ENCODE peak calls at places on chromosomes 16 and 17, in seven cellular contexts. One of them, this sample, is unnamed.

GRCh38 chr17:76384987-76385891 is 830 bp downstream of the SPHK1 start:
- DNase-seq in brain microvascular endothelial cell: peak
- DNase-seq in tibial artery: peak
- DNase-seq in sigmoid colon: peak
- DNase-seq in bronchial epithelial cell: peak
- DNase-seq in CD8-positive, alpha-beta memory T cell: peak
- DNase-seq in cardiac fibroblast: peak
- DNase-seq in this sample: no peak

GRCh38 chr17:60036796-60037677 is 41.7 kb downstream of the HEATR6 start:
- DNase-seq in brain microvascular endothelial cell: peak
- DNase-seq in tibial artery: peak
- DNase-seq in sigmoid colon: peak
- DNase-seq in bronchial epithelial cell: peak
- DNase-seq in CD8-positive, alpha-beta memory T cell: peak
- DNase-seq in cardiac fibroblast: peak
- DNase-seq in this sample: peak

GRCh38 chr17:7313028-7313889 is 1.9 kb downstream of the GPS2 start:
- DNase-seq in brain microvascular endothelial cell: no peak
- DNase-seq in tibial artery: no peak
- DNase-seq in sigmoid colon: no peak
- DNase-seq in bronchial epithelial cell: no peak
- DNase-seq in CD8-positive, alpha-beta memory T cell: no peak
- DNase-seq in cardiac fibroblast: no peak
- DNase-seq in this sample: no peak

GRCh38 chr16:736936-737481 is 3.8 kb downstream of the CIAO3 start:
- DNase-seq in brain microvascular endothelial cell: no peak
- DNase-seq in tibial artery: no peak
- DNase-seq in sigmoid colon: no peak
- DNase-seq in bronchial epithelial cell: no peak
- DNase-seq in CD8-positive, alpha-beta memory T cell: no peak
- DNase-seq in cardiac fibroblast: no peak
- DNase-seq in this sample: no peak

GRCh38 chr16:57955572-57955971 is 15.4 kb downstream of the CNGB1 start:
- DNase-seq in brain microvascular endothelial cell: no peak
- DNase-seq in tibial artery: no peak
- DNase-seq in sigmoid colon: no peak
- DNase-seq in bronchial epithelial cell: peak
- DNase-seq in CD8-positive, alpha-beta memory T cell: no peak
- DNase-seq in cardiac fibroblast: no peak
- DNase-seq in this sample: no peak

GRCh38 chr16:59698341-59698979 is 964.3 kb upstream of the GOT2 start:
- DNase-seq in brain microvascular endothelial cell: peak
- DNase-seq in tibial artery: no peak
- DNase-seq in sigmoid colon: no peak
- DNase-seq in bronchial epithelial cell: peak
- DNase-seq in CD8-positive, alpha-beta memory T cell: no peak
- DNase-seq in cardiac fibroblast: peak
- DNase-seq in this sample: peak

GRCh38 chr16:7511549-7512260 is 179.1 kb downstream of the RBFOX1 start:
- DNase-seq in brain microvascular endothelial cell: no peak
- DNase-seq in tibial artery: no peak
- DNase-seq in sigmoid colon: no peak
- DNase-seq in bronchial epithelial cell: no peak
- DNase-seq in CD8-positive, alpha-beta memory T cell: no peak
- DNase-seq in cardiac fibroblast: no peak
- DNase-seq in this sample: no peak

GRCh38 chr16:55465077-55465896 is 13.7 kb upstream of the MMP2 start:
- DNase-seq in brain microvascular endothelial cell: peak
- DNase-seq in tibial artery: peak
- DNase-seq in sigmoid colon: peak
- DNase-seq in bronchial epithelial cell: peak
- DNase-seq in CD8-positive, alpha-beta memory T cell: peak
- DNase-seq in cardiac fibroblast: peak
- DNase-seq in this sample: peak

GRCh38 chr16:73743665-73744496 is 552.7 kb upstream of the PSMD7 start:
- DNase-seq in brain microvascular endothelial cell: no peak
- DNase-seq in tibial artery: no peak
- DNase-seq in sigmoid colon: no peak
- DNase-seq in bronchial epithelial cell: no peak
- DNase-seq in CD8-positive, alpha-beta memory T cell: no peak
- DNase-seq in cardiac fibroblast: no peak
- DNase-seq in this sample: no peak

GRCh38 chr17:75695141-75695829 is 26.0 kb upstream of the ITGB4 start:
- DNase-seq in brain microvascular endothelial cell: no peak
- DNase-seq in tibial artery: no peak
- DNase-seq in sigmoid colon: no peak
- DNase-seq in bronchial epithelial cell: peak
- DNase-seq in CD8-positive, alpha-beta memory T cell: no peak
- DNase-seq in cardiac fibroblast: no peak
- DNase-seq in this sample: no peak

GRCh38 chr16:64589836-64590235 is 532.0 kb downstream of the CDH11 start:
- DNase-seq in brain microvascular endothelial cell: peak
- DNase-seq in tibial artery: no peak
- DNase-seq in sigmoid colon: no peak
- DNase-seq in bronchial epithelial cell: peak
- DNase-seq in CD8-positive, alpha-beta memory T cell: no peak
- DNase-seq in cardiac fibroblast: peak
- DNase-seq in this sample: no peak

GRCh38 chr16:75304521-75305363 is 53.3 kb upstream of the BCAR1 start:
- DNase-seq in brain microvascular endothelial cell: peak
- DNase-seq in tibial artery: peak
- DNase-seq in sigmoid colon: peak
- DNase-seq in bronchial epithelial cell: peak
- DNase-seq in CD8-positive, alpha-beta memory T cell: no peak
- DNase-seq in cardiac fibroblast: peak
- DNase-seq in this sample: peak

GRCh38 chr17:55722742-55723487 is at the start of gene TMEM100:
- DNase-seq in brain microvascular endothelial cell: peak
- DNase-seq in tibial artery: peak
- DNase-seq in sigmoid colon: peak
- DNase-seq in bronchial epithelial cell: no peak
- DNase-seq in CD8-positive, alpha-beta memory T cell: no peak
- DNase-seq in cardiac fibroblast: peak
- DNase-seq in this sample: peak

GRCh38 chr17:75239778-75240393 is 21.5 kb downstream of the GGA3 start:
- DNase-seq in brain microvascular endothelial cell: no peak
- DNase-seq in tibial artery: no peak
- DNase-seq in sigmoid colon: no peak
- DNase-seq in bronchial epithelial cell: no peak
- DNase-seq in CD8-positive, alpha-beta memory T cell: no peak
- DNase-seq in cardiac fibroblast: no peak
- DNase-seq in this sample: no peak

GRCh38 chr16:88777801-88778415 is 7.1 kb downstream of the PIEZO1 start:
- DNase-seq in brain microvascular endothelial cell: no peak
- DNase-seq in tibial artery: no peak
- DNase-seq in sigmoid colon: no peak
- DNase-seq in bronchial epithelial cell: no peak
- DNase-seq in CD8-positive, alpha-beta memory T cell: no peak
- DNase-seq in cardiac fibroblast: no peak
- DNase-seq in this sample: no peak

GRCh38 chr17:231966-232807 is 50.7 kb upstream of the DOC2B start:
- DNase-seq in brain microvascular endothelial cell: no peak
- DNase-seq in tibial artery: no peak
- DNase-seq in sigmoid colon: peak
- DNase-seq in bronchial epithelial cell: no peak
- DNase-seq in CD8-positive, alpha-beta memory T cell: no peak
- DNase-seq in cardiac fibroblast: no peak
- DNase-seq in this sample: no peak

GRCh38 chr17:5509482-5509881 is 23.1 kb downstream of the MIS12 start:
- DNase-seq in brain microvascular endothelial cell: peak
- DNase-seq in tibial artery: no peak
- DNase-seq in sigmoid colon: no peak
- DNase-seq in bronchial epithelial cell: peak
- DNase-seq in CD8-positive, alpha-beta memory T cell: no peak
- DNase-seq in cardiac fibroblast: peak
- DNase-seq in this sample: no peak

GRCh38 chr16:473046-474043 is 47.9 kb downstream of the RAB11FIP3 start:
- DNase-seq in brain microvascular endothelial cell: no peak
- DNase-seq in tibial artery: no peak
- DNase-seq in sigmoid colon: no peak
- DNase-seq in bronchial epithelial cell: peak
- DNase-seq in CD8-positive, alpha-beta memory T cell: no peak
- DNase-seq in cardiac fibroblast: no peak
- DNase-seq in this sample: no peak

GRCh38 chr16:84992700-84993075 is 18.6 kb downstream of the ZDHHC7 start:
- DNase-seq in brain microvascular endothelial cell: no peak
- DNase-seq in tibial artery: no peak
- DNase-seq in sigmoid colon: no peak
- DNase-seq in bronchial epithelial cell: no peak
- DNase-seq in CD8-positive, alpha-beta memory T cell: no peak
- DNase-seq in cardiac fibroblast: peak
- DNase-seq in this sample: no peak

GRCh38 chr17:59762022-59762825 is 54.8 kb downstream of the VMP1 start:
- DNase-seq in brain microvascular endothelial cell: no peak
- DNase-seq in tibial artery: no peak
- DNase-seq in sigmoid colon: no peak
- DNase-seq in bronchial epithelial cell: peak
- DNase-seq in CD8-positive, alpha-beta memory T cell: no peak
- DNase-seq in cardiac fibroblast: peak
- DNase-seq in this sample: no peak

GRCh38 chr16:82011199-82011641 is at the start of gene SDR42E1:
- DNase-seq in brain microvascular endothelial cell: no peak
- DNase-seq in tibial artery: no peak
- DNase-seq in sigmoid colon: no peak
- DNase-seq in bronchial epithelial cell: peak
- DNase-seq in CD8-positive, alpha-beta memory T cell: peak
- DNase-seq in cardiac fibroblast: no peak
- DNase-seq in this sample: no peak
- H3K4me3 ChIP-seq in brain microvascular endothelial cell: peak
- H3K4me3 ChIP-seq in tibial artery: peak
- H3K4me3 ChIP-seq in sigmoid colon: peak
- H3K4me3 ChIP-seq in bronchial epithelial cell: peak
- H3K4me3 ChIP-seq in CD8-positive, alpha-beta memory T cell: peak
- H3K4me3 ChIP-seq in cardiac fibroblast: no peak
- H3K4me3 ChIP-seq in this sample: peak

DNA sequence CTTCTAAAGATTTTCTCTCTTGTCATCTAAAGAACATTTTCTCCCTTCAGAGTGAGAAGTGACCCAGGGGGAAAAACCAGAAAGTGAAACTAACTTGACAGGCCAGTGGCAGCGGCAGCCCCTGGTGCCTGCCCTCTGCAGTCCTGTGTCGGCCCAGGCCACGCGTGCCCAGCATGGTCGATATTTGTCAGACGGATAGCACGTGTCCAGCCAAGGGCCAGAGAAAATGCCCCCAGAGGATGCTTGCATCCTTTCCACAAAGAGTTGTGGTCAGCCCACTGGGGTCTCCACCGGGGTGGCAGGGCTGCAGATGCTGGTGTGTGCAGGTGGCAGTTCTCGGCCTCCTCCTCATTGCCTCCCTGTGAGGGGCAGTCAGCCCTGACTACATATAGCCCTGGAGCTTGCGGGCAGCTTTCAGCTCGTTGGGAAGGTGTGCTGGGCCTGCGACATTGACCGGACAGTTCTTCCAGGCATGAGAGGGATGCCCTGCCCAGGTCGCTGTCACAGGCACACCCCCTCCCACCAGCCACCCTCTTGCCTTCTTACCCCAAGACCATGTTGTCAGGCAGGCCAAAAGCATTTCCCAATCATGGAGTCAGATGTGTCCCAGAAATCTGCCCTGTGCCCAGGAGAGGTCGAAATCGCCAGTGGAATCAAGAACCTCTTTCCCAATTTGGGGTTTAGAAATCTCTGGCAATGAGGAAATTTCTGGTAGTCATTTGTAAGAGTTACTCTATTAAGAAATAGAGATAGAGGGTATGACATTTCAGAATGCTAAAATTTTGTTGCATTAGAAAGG is 176.9 kb downstream of the RAB11FIP4 start:
- DNase-seq in brain microvascular endothelial cell: no peak
- DNase-seq in tibial artery: peak
- DNase-seq in sigmoid colon: peak
- DNase-seq in bronchial epithelial cell: no peak
- DNase-seq in CD8-positive, alpha-beta memory T cell: no peak
- DNase-seq in cardiac fibroblast: peak
- DNase-seq in this sample: no peak
- H3K4me3 ChIP-seq in brain microvascular endothelial cell: no peak
- H3K4me3 ChIP-seq in tibial artery: peak
- H3K4me3 ChIP-seq in sigmoid colon: no peak
- H3K4me3 ChIP-seq in bronchial epithelial cell: no peak
- H3K4me3 ChIP-seq in CD8-positive, alpha-beta memory T cell: no peak
- H3K4me3 ChIP-seq in cardiac fibroblast: no peak
- H3K4me3 ChIP-seq in this sample: no peak

GRCh38 chr17:52202572-52202876 is 44.0 kb upstream of the CA10 start:
- DNase-seq in brain microvascular endothelial cell: no peak
- DNase-seq in tibial artery: no peak
- DNase-seq in sigmoid colon: no peak
- DNase-seq in bronchial epithelial cell: no peak
- DNase-seq in CD8-positive, alpha-beta memory T cell: no peak
- DNase-seq in cardiac fibroblast: no peak
- DNase-seq in this sample: no peak
- H3K4me3 ChIP-seq in brain microvascular endothelial cell: no peak
- H3K4me3 ChIP-seq in tibial artery: no peak
- H3K4me3 ChIP-seq in sigmoid colon: no peak
- H3K4me3 ChIP-seq in bronchial epithelial cell: no peak
- H3K4me3 ChIP-seq in CD8-positive, alpha-beta memory T cell: no peak
- H3K4me3 ChIP-seq in cardiac fibroblast: no peak
- H3K4me3 ChIP-seq in this sample: no peak

GRCh38 chr17:17738901-17739300 is 57.6 kb downstream of the RAI1 start:
- DNase-seq in brain microvascular endothelial cell: no peak
- DNase-seq in tibial artery: no peak
- DNase-seq in sigmoid colon: no peak
- DNase-seq in bronchial epithelial cell: peak
- DNase-seq in CD8-positive, alpha-beta memory T cell: no peak
- DNase-seq in cardiac fibroblast: peak
- DNase-seq in this sample: no peak
- H3K4me3 ChIP-seq in brain microvascular endothelial cell: no peak
- H3K4me3 ChIP-seq in tibial artery: no peak
- H3K4me3 ChIP-seq in sigmoid colon: no peak
- H3K4me3 ChIP-seq in bronchial epithelial cell: no peak
- H3K4me3 ChIP-seq in CD8-positive, alpha-beta memory T cell: no peak
- H3K4me3 ChIP-seq in cardiac fibroblast: peak
- H3K4me3 ChIP-seq in this sample: no peak

GRCh38 chr17:66834919-66835454 is at the start of gene CACNG5:
- DNase-seq in brain microvascular endothelial cell: no peak
- DNase-seq in tibial artery: no peak
- DNase-seq in sigmoid colon: peak
- DNase-seq in bronchial epithelial cell: no peak
- DNase-seq in CD8-positive, alpha-beta memory T cell: no peak
- DNase-seq in cardiac fibroblast: no peak
- DNase-seq in this sample: no peak
- H3K4me3 ChIP-seq in brain microvascular endothelial cell: no peak
- H3K4me3 ChIP-seq in tibial artery: no peak
- H3K4me3 ChIP-seq in sigmoid colon: no peak
- H3K4me3 ChIP-seq in bronchial epithelial cell: no peak
- H3K4me3 ChIP-seq in CD8-positive, alpha-beta memory T cell: no peak
- H3K4me3 ChIP-seq in cardiac fibroblast: no peak
- H3K4me3 ChIP-seq in this sample: no peak